ENCODE peak calls at places on chromosomes 7 and 10, in seven cellular contexts. E is stomach, C is transverse colon, U is tibial nerve, M is A549, I is SK-N-SH, D is ovary. F is an unnamed sample. For H3K4me1, the result is how much of the 10 kb centered on the place peaks cover.

GRCh38 chr7:128176696-128177095 is 64.4 kb upstream of the LEP start:
- DNase-seq in E (no peak), C (no peak), U (no peak), M (no peak), I (no peak), D (no peak), F (no peak)

GRCh38 chr10:76723781-76724336 is 913.7 kb downstream of the KCNMA1 start:
- DNase-seq in E (no peak), C (no peak), U (no peak), M (no peak), I (no peak), D (no peak), F (no peak)

GRCh38 chr7:139777304-139777890 is 401 bp downstream of the HIPK2 start:
- DNase-seq in E (peak), C (peak), U (no peak), M (peak), I (peak), D (peak), F (no peak)

GRCh38 chr10:74995806-74996205 is 115.7 kb upstream of the SAMD8 start:
- DNase-seq in E (no peak), C (no peak), U (no peak), M (no peak), I (no peak), D (no peak), F (no peak)

GRCh38 chr7:112414855-112415490 is 35.3 kb upstream of the IFRD1 start:
- DNase-seq in E (no peak), C (no peak), U (no peak), M (peak), I (peak), D (no peak), F (no peak)

GRCh38 chr10:82660205-82660604 is 785.2 kb downstream of the NRG3 start:
- DNase-seq in E (no peak), C (no peak), U (no peak), M (no peak), I (no peak), D (no peak), F (no peak)

GRCh38 chr7:90272242-90272641 is 27.3 kb downstream of the CFAP69 start:
- DNase-seq in E (no peak), C (no peak), U (no peak), M (no peak), I (no peak), D (no peak), F (no peak)

GRCh38 chr10:63718453-63718852 is 197.3 kb downstream of the REEP3 start:
- DNase-seq in E (no peak), C (no peak), U (no peak), M (no peak), I (no peak), D (no peak), F (no peak)

GRCh38 chr7:128833148-128833938 is 3.1 kb downstream of the FLNC start:
- DNase-seq in E (no peak), C (peak), U (no peak), M (no peak), I (peak), D (peak), F (no peak)

GRCh38 chr7:128903621-128904361 is 6.7 kb downstream of the KCP start:
- DNase-seq in E (no peak), C (peak), U (no peak), M (no peak), I (peak), D (no peak), F (no peak)

GRCh38 chr10:10854715-10855114 is 163.0 kb upstream of the CELF2 start:
- DNase-seq in E (no peak), C (no peak), U (no peak), M (no peak), I (no peak), D (no peak), F (no peak)

GRCh38 chr7:126570845-126571244 is 681.9 kb downstream of the GRM8 start:
- DNase-seq in E (no peak), C (no peak), U (no peak), M (no peak), I (no peak), D (no peak), F (no peak)

GRCh38 chr7:112167144-112167543 is 39.1 kb downstream of the DOCK4 start:
- DNase-seq in E (no peak), C (no peak), U (no peak), M (no peak), I (no peak), D (no peak), F (no peak)

GRCh38 chr7:25294624-25295023 is 66.3 kb upstream of the NPVF start:
- DNase-seq in E (no peak), C (no peak), U (no peak), M (no peak), I (no peak), D (no peak), F (peak)

GRCh38 chr10:113680172-113681111 is 730 bp downstream of the CASP7 start:
- DNase-seq in E (peak), C (peak), U (peak), M (peak), I (no peak), D (peak), F (no peak)

GRCh38 chr7:51455948-51456347 is 139.3 kb upstream of the COBL start:
- DNase-seq in E (no peak), C (no peak), U (no peak), M (no peak), I (peak), D (no peak), F (peak)

GRCh38 chr10:54613162-54613561 is 187.9 kb downstream of the PCDH15 start:
- DNase-seq in E (no peak), C (no peak), U (no peak), M (no peak), I (no peak), D (no peak), F (no peak)

GRCh38 chr7:155589001-155589980 is 42.9 kb upstream of the CNPY1 start:
- DNase-seq in E (no peak), C (no peak), U (no peak), M (no peak), I (no peak), D (no peak), F (no peak)

GRCh38 chr7:70669859-70670258 is 462.1 kb upstream of the GALNT17 start:
- DNase-seq in E (no peak), C (no peak), U (no peak), M (no peak), I (no peak), D (no peak), F (no peak)

GRCh38 chr7:23654508-23654907 is 25.5 kb upstream of the FAM221A start:
- DNase-seq in E (peak), C (peak), U (no peak), M (peak), I (peak), D (no peak), F (no peak)

GRCh38 chr7:127391591-127392181 is 822 bp downstream of the ZNF800 start:
- DNase-seq in E (peak), C (peak), U (no peak), M (peak), I (no peak), D (no peak), F (no peak)

GRCh38 chr7:148261523-148261922 is 329.0 kb upstream of the C7orf33 start:
- DNase-seq in E (no peak), C (no peak), U (no peak), M (no peak), I (no peak), D (peak), F (no peak)

GRCh38 chr7:141571059-141571458 is 19.8 kb downstream of the AGK start:
- DNase-seq in E (no peak), C (no peak), U (no peak), M (no peak), I (no peak), D (no peak), F (no peak)

GRCh38 chr10:3424102-3424803 is 251.7 kb upstream of the PITRM1 start:
- DNase-seq in E (no peak), C (no peak), U (no peak), M (no peak), I (peak), D (no peak), F (no peak)

GRCh38 chr10:113945075-113945686 is 90.7 kb downstream of the NHLRC2 start:
- DNase-seq in E (peak), C (peak), U (no peak), M (no peak), I (no peak), D (no peak), F (no peak)

GRCh38 chr7:818031-818699 is 14.1 kb upstream of the SUN1 start:
- DNase-seq in E (no peak), C (no peak), U (no peak), M (peak), I (no peak), D (no peak), F (no peak)
- H3K4me1 ChIP-seq in E (half or more), C (under half), U (under half), M (under half), I (under half), D (under half), F (half or more)

GRCh38 chr7:75650671-75651070 is 88.1 kb downstream of the HIP1 start:
- DNase-seq in E (peak), C (peak), U (no peak), M (no peak), I (peak), D (no peak), F (no peak)

GRCh38 chr7:75647709-75648438 is 90.9 kb downstream of the HIP1 start:
- DNase-seq in E (no peak), C (no peak), U (no peak), M (no peak), I (no peak), D (no peak), F (no peak)

GRCh38 chr7:75652788-75653187 is 86.0 kb downstream of the HIP1 start:
- DNase-seq in E (no peak), C (no peak), U (no peak), M (no peak), I (no peak), D (no peak), F (no peak)

GRCh38 chr7:75649462-75649861 is 89.3 kb downstream of the HIP1 start:
- DNase-seq in E (no peak), C (no peak), U (no peak), M (no peak), I (no peak), D (no peak), F (no peak)

GRCh38 chr7:75650062-75650461 is 88.7 kb downstream of the HIP1 start:
- DNase-seq in E (no peak), C (no peak), U (no peak), M (no peak), I (no peak), D (no peak), F (no peak)
- TF ChIP-seq CTCF in E (no peak), C (no peak), U (no peak), M (peak), I (no peak), D (no peak), F (no peak)

GRCh38 chr7:77626515-77627306 is 69.5 kb upstream of the RSBN1L start:
- DNase-seq in E (no peak), C (no peak), U (no peak), M (no peak), I (no peak), D (no peak), F (no peak)
- TF ChIP-seq EP300 in E (no peak), C (no peak), U (no peak), M (no peak), I (no peak), D (no peak), F (no peak)

GRCh38 chr10:9158675-9159074 is 1104.2 kb downstream of the GATA3 start:
- DNase-seq in E (no peak), C (no peak), U (no peak), M (no peak), I (no peak), D (no peak), F (no peak)
- H3K4me1 ChIP-seq in E (under half), C (under half), U (under half), M (under half), I (under half), D (under half), F (under half)

DNA sequence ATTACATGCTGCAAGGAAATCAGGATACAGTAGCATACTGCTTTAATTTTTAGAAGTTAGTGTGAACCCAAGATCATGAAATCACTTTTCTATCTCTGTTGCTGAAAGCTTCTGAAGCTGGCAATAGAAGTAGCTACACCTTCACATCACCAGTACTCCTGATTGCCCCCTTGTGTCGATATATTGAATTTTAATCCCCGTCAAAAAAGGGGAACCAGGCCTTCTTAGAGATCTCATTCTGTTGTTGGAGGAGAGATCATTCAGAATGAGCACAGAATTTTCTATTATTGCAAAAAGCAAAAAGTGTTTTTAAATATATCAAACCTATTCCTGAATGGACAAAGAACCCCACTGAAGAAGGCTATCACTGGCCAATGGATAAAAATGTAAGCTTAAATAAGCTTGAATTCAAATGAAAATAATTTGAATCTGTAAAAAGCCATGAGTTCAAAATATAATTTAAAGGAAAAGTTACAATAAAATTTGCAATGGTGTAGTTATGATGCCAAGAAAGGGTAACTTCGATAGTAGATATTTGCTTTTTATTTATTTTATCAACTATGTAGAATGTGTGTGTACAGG is 39.7 kb upstream of the TEX47 start:
- DNase-seq in E (no peak), C (no peak), U (no peak), M (no peak), I (peak), D (no peak), F (no peak)
- TF ChIP-seq CTCF in E (no peak), C (peak), U (no peak), M (peak), I (peak), D (no peak), F (peak)

GRCh38 chr7:42869131-42870020 is 42.5 kb downstream of the C7orf25 start:
- DNase-seq in E (no peak), C (no peak), U (no peak), M (no peak), I (no peak), D (no peak), F (no peak)
- TF ChIP-seq EP300 in E (no peak), C (no peak), U (no peak), M (no peak), I (no peak), D (no peak), F (no peak)

DNA sequence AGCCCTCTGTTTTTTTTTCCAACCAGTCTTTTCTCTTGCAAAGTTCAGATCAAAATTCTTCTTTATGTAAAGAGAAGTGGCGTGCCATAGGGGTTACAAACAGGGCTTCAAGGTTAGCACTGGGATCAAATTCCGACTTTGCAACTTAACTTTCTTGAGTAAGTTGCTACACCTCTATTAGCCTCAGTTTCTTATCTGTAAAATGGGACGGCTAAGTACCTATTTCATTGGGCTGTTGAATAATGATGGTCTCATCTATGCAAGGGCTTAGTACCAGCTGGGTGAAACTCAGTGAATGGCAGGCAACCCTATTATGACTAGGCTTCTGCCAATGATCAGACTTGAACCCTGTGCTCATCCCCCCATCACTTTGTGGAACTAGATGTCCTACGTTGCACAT is 33.9 kb downstream of the ITPRIP start:
- DNase-seq in E (no peak), C (no peak), U (no peak), M (no peak), I (no peak), D (no peak), F (no peak)
- H3K4me1 ChIP-seq in E (half or more), C (under half), U (under half), M (under half), I (under half), D (under half), F (half or more)

GRCh38 chr7:158805414-158805813 is 23.9 kb downstream of the ESYT2 start:
- DNase-seq in E (no peak), C (no peak), U (no peak), M (no peak), I (no peak), D (no peak), F (no peak)

GRCh38 chr7:158805937-158806336 is 23.4 kb downstream of the ESYT2 start:
- DNase-seq in E (no peak), C (no peak), U (no peak), M (no peak), I (no peak), D (no peak), F (no peak)

GRCh38 chr7:158804335-158804734 is 25.0 kb downstream of the ESYT2 start:
- DNase-seq in E (no peak), C (no peak), U (no peak), M (no peak), I (no peak), D (no peak), F (no peak)

GRCh38 chr7:158802535-158803199 is 26.6 kb downstream of the ESYT2 start:
- DNase-seq in E (no peak), C (no peak), U (no peak), M (no peak), I (no peak), D (no peak), F (no peak)

GRCh38 chr7:158803226-158803944 is 25.9 kb downstream of the ESYT2 start:
- DNase-seq in E (no peak), C (no peak), U (no peak), M (no peak), I (no peak), D (no peak), F (no peak)
- TF ChIP-seq CTCF in E (no peak), C (no peak), U (no peak), M (no peak), I (no peak), D (no peak), F (no peak)

DNA sequence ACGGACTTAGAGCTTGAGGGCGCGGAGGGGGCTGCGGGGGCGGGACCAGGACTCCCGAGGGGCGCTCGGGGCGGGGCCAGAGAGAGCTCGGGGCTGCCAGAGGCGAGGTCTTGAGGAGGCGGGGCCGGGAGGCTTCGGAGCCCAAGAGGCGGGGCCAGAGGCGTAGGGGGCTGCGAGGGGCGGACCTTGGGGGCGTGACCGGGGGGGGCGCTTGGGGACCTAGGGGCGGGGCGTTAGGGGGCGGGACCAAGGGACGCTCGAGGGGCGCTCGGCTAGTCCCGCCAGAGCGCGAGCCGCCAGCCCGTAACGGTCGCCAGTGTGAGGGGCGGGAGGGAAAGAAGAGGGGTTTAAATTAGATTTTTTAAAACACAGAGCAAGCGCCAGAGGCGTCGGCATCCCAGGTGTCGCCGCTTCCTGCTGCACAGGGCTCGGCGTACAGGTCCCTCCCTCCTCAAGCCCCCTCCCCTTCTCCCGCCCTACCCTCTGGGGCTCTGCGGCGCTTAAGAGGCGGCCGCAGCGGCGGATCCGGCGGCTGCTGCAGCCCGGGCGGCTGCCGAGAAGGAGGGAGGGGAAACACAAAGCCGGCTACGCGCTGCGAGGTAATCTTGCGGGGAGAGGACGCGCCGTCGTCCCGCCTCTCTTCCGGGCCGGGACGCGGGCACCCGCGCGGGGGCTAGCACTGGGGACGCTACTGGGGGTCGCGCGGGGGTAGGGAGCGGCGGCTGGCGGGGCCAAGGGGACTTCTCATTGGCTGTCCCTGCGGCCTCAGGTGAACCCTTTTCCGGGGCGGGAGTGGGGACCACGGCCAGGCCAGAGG is at the start of gene ADD3:
- DNase-seq in E (peak), C (peak), U (peak), M (peak), I (peak), D (peak), F (peak)
- TF ChIP-seq EP300 in E (no peak), C (no peak), U (no peak), M (no peak), I (peak), D (no peak), F (no peak)